ENCODE peak calls at places on chromosomes 7 and 10, in six cellular contexts. I is A549, O is pancreas, G is heart right ventricle, F is lung, P is mammary epithelial cell. A is an unnamed sample.

GRCh38 chr7:9981950-9982349 is 991.7 kb upstream of the PHF14 start:
- DNase-seq in I (no peak), O (no peak), G (no peak), F (no peak), P (no peak), A (no peak)

GRCh38 chr10:131167036-131167860 is 144.3 kb downstream of the TCERG1L start:
- DNase-seq in I (no peak), O (peak; percentile 35), G (no peak), F (no peak), P (no peak), A (no peak)

GRCh38 chr7:158358926-158359645 is 228.5 kb downstream of the PTPRN2 start:
- DNase-seq in I (no peak), O (no peak), G (no peak), F (no peak), P (no peak), A (no peak)

GRCh38 chr10:15472431-15473400 is 101.6 kb upstream of the FAM171A1 start:
- DNase-seq in I (no peak), O (no peak), G (peak; percentile 5), F (no peak), P (no peak), A (no peak)

GRCh38 chr10:122861724-122862161 is 16.1 kb upstream of the CUZD1 start:
- DNase-seq in I (peak; percentile 46), O (no peak), G (no peak), F (no peak), P (peak; percentile 36), A (no peak)

GRCh38 chr7:138095972-138096935 is 20.0 kb downstream of the AKR1D1 start:
- DNase-seq in I (no peak), O (no peak), G (no peak), F (no peak), P (no peak), A (no peak)

GRCh38 chr10:122034149-122034756 is 45.3 kb downstream of the TACC2 start:
- DNase-seq in I (peak; percentile 83), O (no peak), G (no peak), F (no peak), P (peak; percentile 71), A (no peak)

GRCh38 chr10:111756541-111757061 is 427.0 kb downstream of the GPAM start:
- DNase-seq in I (peak; percentile 68), O (peak; percentile 56), G (peak; percentile 8), F (no peak), P (peak; percentile 0), A (peak; percentile 68)

GRCh38 chr10:120005408-120006280 is 113.1 kb downstream of the SEC23IP start:
- DNase-seq in I (peak; percentile 15), O (no peak), G (no peak), F (no peak), P (no peak), A (no peak)

GRCh38 chr7:130441408-130441854 is 615 bp upstream of the CEP41 start:
- DNase-seq in I (peak; percentile 29), O (no peak), G (no peak), F (no peak), P (peak; percentile 23), A (peak; percentile 89)

GRCh38 chr7:150421831-150422230 is 28.6 kb upstream of the GIMAP8 start:
- DNase-seq in I (no peak), O (no peak), G (no peak), F (no peak), P (no peak), A (no peak)

GRCh38 chr10:50396491-50397311 is 145.4 kb upstream of the ASAH2 start:
- DNase-seq in I (no peak), O (no peak), G (no peak), F (no peak), P (no peak), A (no peak)

GRCh38 chr7:10643545-10643944 is 330.1 kb upstream of the PHF14 start:
- DNase-seq in I (no peak), O (no peak), G (no peak), F (no peak), P (no peak), A (no peak)

GRCh38 chr7:111806232-111806631 is 243.9 kb upstream of the IMMP2L start:
- DNase-seq in I (no peak), O (no peak), G (no peak), F (no peak), P (no peak), A (no peak)

GRCh38 chr7:40134428-40135423 is at the start of the genes MPLKIP and SUGCT:
- DNase-seq in I (peak; percentile 90), O (peak; percentile 91), G (peak; percentile 89), F (peak; percentile 85), P (peak; percentile 85), A (peak; percentile 87)

GRCh38 chr10:31353574-31353973 is 34.6 kb downstream of the ZEB1 start:
- DNase-seq in I (peak; percentile 53), O (no peak), G (no peak), F (no peak), P (peak; percentile 92), A (no peak)

GRCh38 chr7:100154651-100155491 is 3.7 kb downstream of the TRAPPC14 start:
- DNase-seq in I (no peak), O (no peak), G (no peak), F (no peak), P (no peak), A (no peak)

GRCh38 chr7:100155553-100156317 is 2.8 kb downstream of the TRAPPC14 start:
- DNase-seq in I (no peak), O (no peak), G (no peak), F (no peak), P (no peak), A (no peak)

GRCh38 chr7:100152937-100153666 is 4.4 kb downstream of the LAMTOR4 start:
- DNase-seq in I (no peak), O (no peak), G (no peak), F (no peak), P (no peak), A (no peak)

GRCh38 chr7:100153713-100154519 is 4.6 kb downstream of the TRAPPC14 start:
- DNase-seq in I (no peak), O (no peak), G (no peak), F (no peak), P (no peak), A (no peak)

GRCh38 chr7:100152404-100152803 is 3.7 kb downstream of the LAMTOR4 start:
- DNase-seq in I (no peak), O (no peak), G (no peak), F (no peak), P (no peak), A (no peak)
- H3K27ac ChIP-seq in I (no peak overlapping the region), O (no peak overlapping the region), G (no peak overlapping the region), F (no peak overlapping the region), P (no peak overlapping the region), A (no peak overlapping the region)

GRCh38 chr10:59607971-59608370 is 101.7 kb downstream of the SLC16A9 start:
- DNase-seq in I (no peak), O (no peak), G (no peak), F (no peak), P (no peak), A (no peak)
- H3K4me1 ChIP-seq in I (no peaks in the 10 kb centered on the region), O (no peaks in the 10 kb centered on the region), G (no peaks in the 10 kb centered on the region), F (no peaks in the 10 kb centered on the region), P (no peaks in the 10 kb centered on the region), A (no peaks in the 10 kb centered on the region)

GRCh38 chr10:110276603-110277002 is 28.1 kb downstream of the SMNDC1 start:
- DNase-seq in I (no peak), O (no peak), G (no peak), F (no peak), P (no peak), A (no peak)
- H3K4me3 ChIP-seq in I (no peak overlapping the region), O (no peak overlapping the region), G (no peak overlapping the region), F (no peak overlapping the region), P (no peak overlapping the region), A (no peak overlapping the region)

GRCh38 chr10:24432478-24433416 is 223.8 kb downstream of the KIAA1217 start:
- DNase-seq in I (no peak), O (no peak), G (no peak), F (no peak), P (peak; percentile 70), A (no peak)
- H3K27ac ChIP-seq in I (no peak overlapping the region), O (no peak overlapping the region), G (no peak overlapping the region), F (peak overlapping the region; percentile 24), P (no peak overlapping the region), A (no peak overlapping the region)

GRCh38 chr7:27161214-27161720 is 4.1 kb downstream of the HOXA9 start:
- DNase-seq in I (no peak), O (peak; percentile 57), G (no peak), F (no peak), P (no peak), A (no peak)
- H3K4me1 ChIP-seq in I (peaks cover 3% of the 10 kb centered on the region), O (peaks cover 7% of the 10 kb centered on the region), G (peaks cover 17% of the 10 kb centered on the region), F (peaks cover 6% of the 10 kb centered on the region), P (peaks cover 56% of the 10 kb centered on the region), A (peaks cover 3% of the 10 kb centered on the region)

GRCh38 chr7:30697716-30698460 is 15.6 kb upstream of the CRHR2 start:
- DNase-seq in I (no peak), O (peak; percentile 28), G (peak; percentile 19), F (no peak), P (no peak), A (no peak)

GRCh38 chr7:30694774-30695721 is 12.8 kb upstream of the CRHR2 start:
- DNase-seq in I (no peak), O (peak; percentile 20), G (no peak), F (no peak), P (no peak), A (no peak)

GRCh38 chr7:30700941-30701340 is 18.7 kb upstream of the CRHR2 start:
- DNase-seq in I (no peak), O (no peak), G (no peak), F (no peak), P (no peak), A (no peak)

GRCh38 chr7:30699706-30700495 is 17.6 kb upstream of the CRHR2 start:
- DNase-seq in I (no peak), O (no peak), G (no peak), F (no peak), P (no peak), A (peak; percentile 37)

GRCh38 chr7:30698481-30698880 is 16.2 kb upstream of the CRHR2 start:
- DNase-seq in I (no peak), O (peak; percentile 30), G (no peak), F (no peak), P (no peak), A (no peak)
- H3K4me3 ChIP-seq in I (no peak overlapping the region), O (no peak overlapping the region), G (no peak overlapping the region), F (no peak overlapping the region), P (no peak overlapping the region), A (no peak overlapping the region)

DNA sequence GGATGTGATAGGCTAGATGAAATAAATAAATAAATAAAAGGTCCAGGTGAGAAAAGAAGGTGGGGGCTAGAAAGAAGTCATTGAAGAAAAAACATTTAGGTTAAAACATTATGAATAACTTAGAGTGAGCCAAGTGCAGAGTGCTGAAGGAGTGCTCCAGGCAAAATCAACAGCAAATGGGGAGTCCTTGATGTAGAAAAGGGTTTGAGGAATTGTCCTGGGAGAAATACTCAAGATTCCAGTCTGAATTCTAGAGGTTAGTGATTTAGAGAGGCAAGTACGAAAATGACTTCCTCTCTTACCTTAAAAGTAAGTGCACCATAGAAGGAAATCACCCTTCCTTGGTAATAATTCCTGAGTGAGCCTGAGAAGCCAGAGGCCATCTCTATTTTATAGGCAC is 19.7 kb downstream of the CAV1 start:
- DNase-seq in I (no peak), O (no peak), G (no peak), F (no peak), P (no peak), A (no peak)
- H3K27ac ChIP-seq in I (no peak overlapping the region), O (no peak overlapping the region), G (no peak overlapping the region), F (no peak overlapping the region), P (no peak overlapping the region), A (no peak overlapping the region)